ENCODE peak calls at places on chromosomes 3 and 15, in nine cellular contexts. U is CD8-positive, alpha-beta T cell; B is islet precursor cell; D is AG08395; I is T-helper 9 cell; O is globus pallidus; G is HTR-8/SVneo; R is NCI-H748 treated with DMSO at 0.1 percent for 48 hours; T is kidney. L is an unnamed sample.

GRCh38 chr3:190339130-190339529 is 16.9 kb upstream of the CLDN1 start:
- DNase-seq in U (no peak), B (no peak), D (peak; percentile 35), I (no peak), O (no peak), G (peak; percentile 17), R (no peak), T (no peak), L (no peak)

GRCh38 chr15:33089878-33090757 is 104.4 kb downstream of the FMN1 start:
- DNase-seq in U (no peak), B (no peak), D (no peak), I (no peak), O (no peak), G (no peak), R (no peak), T (no peak), L (no peak)

GRCh38 chr3:51340311-51340829 is 44.7 kb upstream of the MANF start:
- DNase-seq in U (no peak), B (peak; percentile 89), D (peak; percentile 94), I (no peak), O (no peak), G (peak; percentile 86), R (no peak), T (no peak), L (peak; percentile 30)

GRCh38 chr15:45921376-45921775 is 286.5 kb downstream of the SQOR start:
- DNase-seq in U (no peak), B (no peak), D (peak; percentile 60), I (no peak), O (no peak), G (no peak), R (no peak), T (no peak), L (no peak)

GRCh38 chr15:42494998-42495360 is 455 bp upstream of the SNAP23 start:
- DNase-seq in U (no peak), B (no peak), D (peak; percentile 56), I (no peak), O (peak; percentile 84), G (peak; percentile 10), R (no peak), T (no peak), L (peak; percentile 28)

GRCh38 chr3:118262800-118263402 is 771.7 kb downstream of the IGSF11 start:
- DNase-seq in U (no peak), B (no peak), D (no peak), I (no peak), O (no peak), G (no peak), R (no peak), T (no peak), L (peak; percentile 30)

GRCh38 chr3:30689202-30689641 is 82.8 kb downstream of the TGFBR2 start:
- DNase-seq in U (no peak), B (peak; percentile 81), D (peak; percentile 40), I (no peak), O (no peak), G (peak; percentile 21), R (peak; percentile 51), T (peak; percentile 78), L (peak; percentile 28)

GRCh38 chr3:124845406-124845805 is 41.8 kb downstream of the ITGB5 start:
- DNase-seq in U (no peak), B (no peak), D (peak; percentile 84), I (no peak), O (no peak), G (peak; percentile 32), R (no peak), T (no peak), L (peak; percentile 65)

GRCh38 chr3:32998631-32999451 is 47.4 kb downstream of the CCR4 start:
- DNase-seq in U (no peak), B (no peak), D (no peak), I (no peak), O (no peak), G (no peak), R (no peak), T (no peak), L (no peak)

GRCh38 chr3:36244728-36245127 is 135.6 kb upstream of the STAC start:
- DNase-seq in U (no peak), B (no peak), D (peak; percentile 77), I (no peak), O (no peak), G (peak; percentile 42), R (no peak), T (no peak), L (no peak)

GRCh38 chr3:108159128-108159527 is 63.1 kb downstream of the IFT57 start:
- DNase-seq in U (no peak), B (no peak), D (no peak), I (no peak), O (no peak), G (no peak), R (no peak), T (no peak), L (no peak)

GRCh38 chr3:124318014-124318413 is 326.1 kb upstream of the ROPN1 start:
- DNase-seq in U (no peak), B (no peak), D (no peak), I (no peak), O (no peak), G (no peak), R (no peak), T (no peak), L (no peak)

GRCh38 chr3:119998166-119998565 is 96.1 kb downstream of the GSK3B start:
- DNase-seq in U (no peak), B (no peak), D (no peak), I (no peak), O (no peak), G (no peak), R (no peak), T (no peak), L (no peak)

GRCh38 chr3:183844606-183845005 is 19.2 kb upstream of the MAP6D1 start:
- DNase-seq in U (no peak), B (no peak), D (peak; percentile 60), I (no peak), O (no peak), G (peak; percentile 56), R (no peak), T (no peak), L (peak; percentile 50)

GRCh38 chr15:98069256-98069655 is 108.8 kb downstream of the ARRDC4 start:
- DNase-seq in U (no peak), B (no peak), D (no peak), I (no peak), O (no peak), G (no peak), R (no peak), T (no peak), L (no peak)

GRCh38 chr3:168213920-168214319 is 118.2 kb upstream of the GOLIM4 start:
- DNase-seq in U (no peak), B (no peak), D (no peak), I (no peak), O (no peak), G (no peak), R (no peak), T (no peak), L (no peak)

GRCh38 chr3:31839144-31839917 is 141.7 kb downstream of the OSBPL10 start:
- DNase-seq in U (no peak), B (no peak), D (no peak), I (no peak), O (no peak), G (no peak), R (no peak), T (no peak), L (no peak)

GRCh38 chr3:16079519-16079918 is 95.0 kb upstream of the GALNT15 start:
- DNase-seq in U (no peak), B (no peak), D (no peak), I (no peak), O (no peak), G (no peak), R (no peak), T (no peak), L (no peak)

GRCh38 chr3:168624892-168625291 is 529.2 kb upstream of the GOLIM4 start:
- DNase-seq in U (no peak), B (no peak), D (no peak), I (no peak), O (no peak), G (no peak), R (no peak), T (no peak), L (no peak)

GRCh38 chr15:65906396-65906795 is 37.1 kb downstream of the RAB11A start:
- DNase-seq in U (no peak), B (peak; percentile 81), D (no peak), I (no peak), O (no peak), G (no peak), R (no peak), T (no peak), L (no peak)

GRCh38 chr15:50764331-50765201 is 940 bp downstream of the SPPL2A start:
- DNase-seq in U (no peak), B (no peak), D (no peak), I (no peak), O (peak; percentile 4), G (no peak), R (no peak), T (no peak), L (no peak)

GRCh38 chr15:99103279-99103678 is 1.6 kb upstream of the SYNM start:
- DNase-seq in U (no peak), B (peak; percentile 23), D (no peak), I (no peak), O (no peak), G (no peak), R (no peak), T (peak; percentile 43), L (no peak)

GRCh38 chr3:182325213-182325941 is 467.9 kb upstream of the ATP11B start:
- DNase-seq in U (no peak), B (no peak), D (no peak), I (no peak), O (no peak), G (peak; percentile 25), R (peak; percentile 1), T (no peak), L (no peak)

GRCh38 chr3:194271459-194272035 is 79.6 kb downstream of the CPN2 start:
- DNase-seq in U (no peak), B (no peak), D (no peak), I (no peak), O (no peak), G (no peak), R (no peak), T (no peak), L (no peak)

L was measured in keratinocyte.